ENCODE peak calls at places on chromosomes 13 and 19, in eight cellular contexts. M is IMR-90, O is H1, S is A549, B is K562, Y is HCT116, U is HepG2, X is GM12878. P is an unnamed sample.

GRCh38 chr19:42450314-42450934 is 7.7 kb upstream of the CXCL17 start:
- DNase-seq in B (peak), M (peak), Y (peak), S (peak), U (peak), O (peak), X (peak), P (peak)

GRCh38 chr19:53868091-53868891 is 608 bp downstream of the MYADM start:
- DNase-seq in M (peak), U (peak), B (peak), S (peak), Y (no peak), O (peak), X (no peak), P (peak)

GRCh38 chr13:113562085-113562749 is 22.3 kb upstream of the TFDP1 start:
- DNase-seq in O (peak), B (peak), S (peak), M (peak), Y (no peak), X (no peak), U (peak), P (peak)

GRCh38 chr13:39415003-39415402 is 188.0 kb downstream of the LHFPL6 start:
- DNase-seq in M (no peak), B (no peak), Y (no peak), X (no peak), U (peak), O (no peak), S (no peak), P (no peak)

GRCh38 chr13:110913911-110914292 is 967 bp downstream of the ANKRD10 start:
- DNase-seq in S (no peak), B (no peak), Y (no peak), O (no peak), U (no peak), X (no peak), M (no peak), P (no peak)

GRCh38 chr13:40595693-40596092 is 70.7 kb downstream of the FOXO1 start:
- DNase-seq in X (no peak), Y (no peak), M (no peak), U (no peak), B (no peak), S (no peak), O (no peak), P (no peak)

GRCh38 chr13:30002577-30002976 is 152.2 kb upstream of the UBL3 start:
- DNase-seq in U (no peak), Y (no peak), O (no peak), B (no peak), S (peak), M (peak), X (no peak), P (no peak)

GRCh38 chr13:112901951-112902651 is 66.9 kb upstream of the MCF2L start:
- DNase-seq in B (peak), O (no peak), Y (no peak), X (no peak), M (no peak), S (no peak), U (no peak), P (no peak)

GRCh38 chr13:43698743-43699142 is 88.0 kb downstream of the ENOX1 start:
- DNase-seq in O (no peak), U (no peak), Y (no peak), X (no peak), M (peak), B (no peak), S (no peak), P (no peak)

GRCh38 chr19:13835791-13836723 is 40.8 kb downstream of the ZSWIM4 start:
- DNase-seq in S (peak), O (no peak), B (no peak), M (no peak), U (no peak), Y (no peak), X (no peak), P (no peak)
- TF ChIP-seq RAD21 in S (no peak), O (no peak), B (no peak), M (no peak), U (no peak), Y (no peak), X (no peak), P (no peak)

GRCh38 chr19:34503546-34504272 is 22.2 kb downstream of the WTIP start:
- DNase-seq in U (no peak), B (peak), Y (no peak), X (no peak), S (no peak), O (peak), M (no peak), P (peak)
- TF ChIP-seq RAD21 in U (no peak), B (no peak), Y (no peak), X (no peak), S (no peak), O (no peak), M (no peak), P (no peak)

DNA sequence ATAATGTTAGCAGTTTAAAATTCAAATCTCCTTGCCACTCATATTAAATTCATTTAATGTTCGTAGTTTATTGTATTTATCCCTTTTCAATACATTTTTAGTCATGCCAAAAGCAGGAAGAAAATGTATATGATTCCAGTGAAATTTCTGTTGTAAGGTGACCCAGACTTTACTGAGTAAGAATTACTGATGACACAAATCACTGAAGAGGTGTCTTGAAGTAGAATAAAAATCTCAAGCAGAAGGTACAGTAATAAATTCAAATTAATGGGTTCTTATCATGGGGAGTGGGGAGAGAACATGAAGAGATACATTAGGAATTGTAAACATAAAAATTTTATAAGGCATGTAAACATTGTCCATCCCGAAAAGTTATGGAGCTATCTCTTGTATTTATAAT is 19.9 kb downstream of the STARD13 start:
- DNase-seq in M (no peak), O (no peak), U (no peak), X (no peak), S (no peak), Y (no peak), B (no peak), P (no peak)
- TF ChIP-seq RAD21 in M (no peak), O (no peak), U (no peak), X (no peak), S (no peak), Y (no peak), B (no peak), P (no peak)

DNA sequence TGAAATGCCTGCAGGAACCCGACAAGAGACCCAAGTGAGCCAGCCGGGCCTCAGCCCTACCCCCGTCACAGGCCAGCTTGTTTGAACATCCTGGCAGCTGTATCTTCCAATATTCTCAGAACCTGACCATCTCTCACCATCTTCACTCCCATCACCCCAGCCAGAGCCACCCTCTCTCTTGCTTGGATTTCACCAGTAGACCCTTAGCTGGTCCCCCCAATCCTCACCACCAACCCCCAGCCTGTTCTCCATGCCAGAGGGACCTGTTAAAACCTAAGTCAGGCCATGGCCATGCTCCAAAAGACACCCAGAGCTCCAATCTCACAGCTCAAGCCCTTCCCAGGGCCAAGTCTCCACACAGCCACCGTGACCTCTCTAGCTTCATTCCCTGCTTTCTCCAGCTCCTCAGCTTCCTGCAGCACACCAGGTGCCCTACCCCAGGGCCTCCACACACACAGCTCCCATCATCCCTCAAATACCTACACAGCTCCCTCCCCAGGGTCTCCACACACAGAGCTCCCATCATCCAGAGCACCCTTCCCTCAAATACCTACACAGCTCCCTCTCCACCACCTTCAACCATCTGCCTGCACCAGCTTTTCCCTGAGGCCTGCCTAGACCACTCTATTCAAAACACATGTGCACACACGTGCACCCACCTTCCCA is 13.7 kb downstream of the EPS8L1 start:
- DNase-seq in O (no peak), B (no peak), M (no peak), S (no peak), X (no peak), Y (no peak), U (no peak), P (no peak)
- TF ChIP-seq RAD21 in O (no peak), B (no peak), M (no peak), S (no peak), X (no peak), Y (no peak), U (no peak), P (no peak)

GRCh38 chr13:50015750-50016149 is 506 bp downstream of the KCNRG start:
- DNase-seq in Y (no peak), X (no peak), M (no peak), B (no peak), U (no peak), O (no peak), S (no peak), P (no peak)

GRCh38 chr13:50017819-50018218 is 2.6 kb downstream of the KCNRG start:
- DNase-seq in Y (no peak), U (peak), S (no peak), B (no peak), X (no peak), O (no peak), M (no peak), P (no peak)

GRCh38 chr13:50015263-50015662 is at the start of gene KCNRG:
- DNase-seq in M (peak), B (no peak), O (no peak), U (no peak), S (no peak), Y (no peak), X (no peak), P (no peak)

GRCh38 chr13:50014404-50014803 is 840 bp upstream of the KCNRG start:
- DNase-seq in B (peak), O (no peak), U (no peak), M (no peak), S (no peak), Y (no peak), X (no peak), P (no peak)

GRCh38 chr13:50016421-50016820 is 1.2 kb downstream of the KCNRG start:
- DNase-seq in B (no peak), S (no peak), O (no peak), Y (no peak), M (peak), U (no peak), X (no peak), P (no peak)
- TF ChIP-seq RAD21 in B (no peak), S (no peak), O (no peak), Y (no peak), M (no peak), U (no peak), X (no peak), P (no peak)

GRCh38 chr19:49343127-49343526 is 7.9 kb downstream of the CD37 start:
- DNase-seq in O (no peak), B (no peak), Y (no peak), U (no peak), M (no peak), S (no peak), X (no peak), P (no peak)
- TF ChIP-seq RAD21 in O (no peak), B (no peak), Y (no peak), U (no peak), M (no peak), S (no peak), X (no peak), P (no peak)

GRCh38 chr13:41991936-41992335 is 31.0 kb upstream of the VWA8 start:
- DNase-seq in M (no peak), S (no peak), Y (no peak), B (no peak), X (no peak), O (no peak), U (no peak), P (no peak)

GRCh38 chr13:41981961-41982723 is 21.2 kb upstream of the VWA8 start:
- DNase-seq in Y (no peak), U (no peak), M (peak), B (peak), X (no peak), S (no peak), O (no peak), P (no peak)

GRCh38 chr13:41988244-41988643 is 27.3 kb upstream of the VWA8 start:
- DNase-seq in Y (no peak), M (no peak), S (no peak), O (no peak), X (no peak), U (no peak), B (no peak), P (no peak)

GRCh38 chr13:41985788-41986508 is 25.0 kb upstream of the VWA8 start:
- DNase-seq in S (peak), B (no peak), M (peak), Y (no peak), O (no peak), X (no peak), U (no peak), P (peak)
- TF ChIP-seq RAD21 in S (no peak), B (no peak), M (no peak), Y (no peak), O (no peak), X (no peak), U (no peak), P (no peak)

GRCh38 chr13:93502071-93502470 is 275.5 kb downstream of the GPC6 start:
- DNase-seq in M (no peak), S (no peak), Y (no peak), X (no peak), U (no peak), O (no peak), B (no peak), P (no peak)
- TF ChIP-seq RAD21 in M (no peak), S (no peak), Y (no peak), X (no peak), U (no peak), O (no peak), B (no peak), P (no peak)